ENCODE peak calls at places on chromosome 2, in ten cellular contexts. V, T, Z, A, S, K, I, J, W and X are unnamed samples.

GRCh38 chr2:157492189-157492773 is 48.4 kb upstream of the CYTIP start:
- DNase-seq in V (peak; percentile 65), K (peak; percentile 42), Z (peak; percentile 81), A (peak; percentile 84), T (peak; percentile 64), I (peak; percentile 33), S (peak; percentile 50), J (peak; percentile 73), W (peak; percentile 73), X (no peak)

GRCh38 chr2:127196998-127197397 is 23.1 kb downstream of the CYP27C1 start:
- DNase-seq in V (no peak), W (no peak), S (no peak), Z (no peak), I (no peak), T (no peak), J (no peak), K (no peak), A (no peak), X (no peak)

GRCh38 chr2:231191896-231192872 is 6.2 kb upstream of the ARMC9 start:
- DNase-seq in S (no peak), J (no peak), T (peak; percentile 87), K (no peak), I (peak; percentile 46), V (no peak), W (peak; percentile 84), A (peak; percentile 95), Z (peak; percentile 67), X (peak; percentile 87)

GRCh38 chr2:37080674-37081073 is 3.5 kb downstream of the HEATR5B start:
- DNase-seq in J (no peak), Z (no peak), K (no peak), T (peak; percentile 12), I (no peak), S (no peak), W (no peak), A (no peak), V (peak; percentile 27), X (no peak)

GRCh38 chr2:160241251-160242137 is 41.4 kb upstream of the ITGB6 start:
- DNase-seq in I (peak; percentile 54), W (peak; percentile 59), T (peak; percentile 95), A (no peak), V (no peak), Z (no peak), K (no peak), S (no peak), J (no peak), X (no peak)

GRCh38 chr2:65055427-65056214 is 595 bp upstream of the CEP68 start:
- DNase-seq in W (no peak), T (no peak), S (peak; percentile 47), K (no peak), Z (no peak), V (no peak), J (peak; percentile 60), I (peak; percentile 57), A (no peak), X (peak; percentile 88)

GRCh38 chr2:128178650-128179460 is 87.9 kb downstream of the UGGT1 start:
- DNase-seq in V (peak; percentile 38), Z (peak; percentile 70), T (peak; percentile 82), I (peak; percentile 39), W (peak; percentile 70), A (peak; percentile 69), J (peak; percentile 42), K (no peak), S (peak; percentile 5), X (no peak)

GRCh38 chr2:36395866-36396265 is 40.3 kb downstream of the CRIM1 start:
- DNase-seq in S (no peak), A (no peak), W (no peak), V (no peak), I (no peak), Z (no peak), T (no peak), J (no peak), K (no peak), X (no peak)

GRCh38 chr2:235048549-235048948 is 96.7 kb downstream of the SH3BP4 start:
- DNase-seq in Z (no peak), J (no peak), K (no peak), T (no peak), V (no peak), S (no peak), I (no peak), A (no peak), W (no peak), X (no peak)

GRCh38 chr2:7190587-7191320 is 273.5 kb downstream of the RNF144A start:
- DNase-seq in I (no peak), V (no peak), J (no peak), A (no peak), K (no peak), Z (peak; percentile 17), T (no peak), W (no peak), S (no peak), X (no peak)

GRCh38 chr2:173254659-173255058 is 100.0 kb upstream of the CDCA7 start:
- DNase-seq in J (no peak), Z (no peak), S (no peak), V (no peak), W (no peak), T (no peak), A (peak; percentile 14), I (no peak), K (no peak), X (no peak)

GRCh38 chr2:45014016-45014702 is 4.9 kb upstream of the SIX2 start:
- DNase-seq in A (peak; percentile 95), V (peak; percentile 4), S (no peak), Z (peak; percentile 92), W (peak; percentile 83), K (no peak), J (peak; percentile 59), T (peak; percentile 36), I (peak; percentile 90), X (no peak)

GRCh38 chr2:240250985-240251847 is 110.8 kb upstream of the OTOS start:
- DNase-seq in S (no peak), A (peak; percentile 87), J (no peak), T (peak; percentile 92), Z (peak; percentile 80), K (no peak), I (peak; percentile 96), W (peak; percentile 93), V (no peak), X (peak; percentile 90)

GRCh38 chr2:134594399-134594798 is 124.4 kb downstream of the TMEM163 start:
- DNase-seq in K (no peak), W (no peak), S (no peak), A (no peak), J (no peak), I (no peak), T (no peak), V (no peak), Z (no peak), X (no peak)

GRCh38 chr2:222577341-222577740 is 78.6 kb downstream of the FARSB start:
- DNase-seq in W (no peak), I (no peak), S (no peak), J (no peak), Z (no peak), T (no peak), V (no peak), K (no peak), A (peak; percentile 57), X (no peak)

GRCh38 chr2:154698789-154699559 is 479 bp downstream of the KCNJ3 start:
- DNase-seq in V (no peak), T (no peak), S (no peak), A (peak; percentile 41), J (no peak), W (no peak), K (no peak), I (no peak), Z (no peak), X (no peak)

GRCh38 chr2:67836861-67837260 is 225.9 kb downstream of the C1D start:
- DNase-seq in V (no peak), K (no peak), J (no peak), I (no peak), S (no peak), W (no peak), Z (no peak), T (no peak), A (no peak), X (no peak)

GRCh38 chr2:149129433-149129832 is 90.9 kb downstream of the LYPD6B start:
- DNase-seq in J (no peak), Z (no peak), S (no peak), K (no peak), W (no peak), A (no peak), V (no peak), T (no peak), I (no peak), X (no peak)

GRCh38 chr2:207316484-207316883 is 150.7 kb upstream of the KLF7 start:
- DNase-seq in W (no peak), K (no peak), T (no peak), A (no peak), Z (no peak), J (no peak), S (no peak), I (no peak), V (no peak), X (no peak)

GRCh38 chr2:130824492-130825061 is 12.1 kb upstream of the ARHGEF4 start:
- DNase-seq in S (peak; percentile 53), T (peak; percentile 97), V (peak; percentile 77), I (peak; percentile 88), A (no peak), W (peak; percentile 43), K (peak; percentile 28), J (peak; percentile 63), Z (no peak), X (no peak)

GRCh38 chr2:108621087-108621559 is 86.9 kb downstream of the LIMS1 start:
- DNase-seq in Z (peak; percentile 55), A (peak; percentile 73), S (peak; percentile 67), I (peak; percentile 44), T (peak; percentile 65), K (peak; percentile 46), V (peak; percentile 79), J (peak; percentile 67), W (no peak), X (no peak)

GRCh38 chr2:196354186-196354585 is 182.8 kb upstream of the STK17B start:
- DNase-seq in W (no peak), I (no peak), J (no peak), Z (no peak), S (no peak), V (no peak), K (no peak), T (no peak), A (no peak), X (no peak)

GRCh38 chr2:122239440-122239839 is 484.0 kb downstream of the TSN start:
- DNase-seq in T (no peak), Z (peak; percentile 41), S (no peak), A (no peak), V (no peak), J (no peak), W (no peak), K (no peak), I (no peak), X (no peak)

GRCh38 chr2:234289789-234290188 is 207.1 kb downstream of the ARL4C start:
- DNase-seq in W (peak; percentile 83), K (no peak), S (no peak), J (peak; percentile 62), Z (no peak), I (peak; percentile 61), T (peak; percentile 61), V (no peak), A (no peak), X (no peak)

GRCh38 chr2:46704593-46704992 is 211.0 kb downstream of the MCFD2 start:
- DNase-seq in Z (peak; percentile 36), S (no peak), V (no peak), W (no peak), I (no peak), J (no peak), K (no peak), T (no peak), A (no peak), X (no peak)

GRCh38 chr2:21694536-21694935 is 570.8 kb downstream of the TDRD15 start:
- DNase-seq in S (no peak), V (no peak), I (no peak), T (no peak), K (no peak), J (no peak), W (no peak), A (no peak), Z (no peak), X (no peak)